ENCODE peak calls at places on chromosomes 4 and X, in ten cellular contexts. S, Y, K, Z, M, G, F, I, O and R are unnamed samples.

GRCh38 chr4:78379991-78380739 is 171.4 kb upstream of the ANXA3 start:
- DNase-seq in S (no peak), Y (peak; percentile 14), K (no peak), Z (no peak), M (no peak), G (no peak), F (no peak), I (no peak), O (no peak), R (no peak)

GRCh38 chrX:26922278-26922677 is 540.9 kb downstream of the PPP4R3C start:
- DNase-seq in S (no peak), Y (no peak), K (no peak), Z (no peak), M (no peak), G (no peak), F (no peak), I (no peak), O (no peak), R (no peak)

GRCh38 chr4:2996437-2996836 is 33.1 kb downstream of the GRK4 start:
- DNase-seq in S (no peak), Y (no peak), K (no peak), Z (no peak), M (no peak), G (no peak), F (no peak), I (no peak), O (no peak), R (no peak)

GRCh38 chr4:61373901-61374611 is 173.9 kb downstream of the ADGRL3 start:
- DNase-seq in S (no peak), Y (no peak), K (no peak), Z (no peak), M (no peak), G (no peak), F (no peak), I (no peak), O (no peak), R (no peak)

GRCh38 chr4:179595671-179596410 is 2153.6 kb upstream of the AGA start:
- DNase-seq in S (no peak), Y (no peak), K (no peak), Z (peak; percentile 50), M (no peak), G (peak; percentile 16), F (peak; percentile 8), I (no peak), O (no peak), R (no peak)

GRCh38 chrX:152876931-152877840 is 20.7 kb upstream of the ZNF185 start:
- DNase-seq in S (no peak), Y (no peak), K (peak; percentile 13), Z (no peak), M (no peak), G (no peak), F (no peak), I (no peak), O (no peak), R (no peak)

GRCh38 chrX:46819136-46819535 is 17.7 kb upstream of the RP2 start:
- DNase-seq in S (no peak), Y (no peak), K (peak; percentile 27), Z (no peak), M (no peak), G (no peak), F (no peak), I (no peak), O (no peak), R (no peak)

GRCh38 chrX:40245411-40246140 is 147.8 kb upstream of the BCOR start:
- DNase-seq in S (no peak), Y (no peak), K (no peak), Z (no peak), M (no peak), G (no peak), F (no peak), I (no peak), O (no peak), R (no peak)

GRCh38 chrX:56289449-56289848 is 57.3 kb downstream of the KLF8 start:
- DNase-seq in S (no peak), Y (no peak), K (no peak), Z (no peak), M (no peak), G (no peak), F (no peak), I (no peak), O (no peak), R (no peak)

GRCh38 chr4:1033840-1034551 is 22.6 kb downstream of the FGFRL1 start:
- DNase-seq in S (no peak), Y (no peak), K (no peak), Z (no peak), M (no peak), G (no peak), F (no peak), I (no peak), O (peak; percentile 81), R (no peak)

GRCh38 chr4:148808416-148808815 is 366.2 kb upstream of the NR3C2 start:
- DNase-seq in S (no peak), Y (no peak), K (no peak), Z (no peak), M (no peak), G (no peak), F (no peak), I (no peak), O (no peak), R (no peak)

GRCh38 chr4:14445882-14446281 is 556.4 kb upstream of the CPEB2 start:
- DNase-seq in S (no peak), Y (no peak), K (no peak), Z (no peak), M (no peak), G (no peak), F (no peak), I (no peak), O (no peak), R (no peak)

GRCh38 chrX:53263597-53264094 is 17.7 kb downstream of the IQSEC2 start:
- DNase-seq in S (no peak), Y (no peak), K (no peak), Z (peak; percentile 78), M (no peak), G (peak; percentile 85), F (peak; percentile 59), I (peak; percentile 38), O (no peak), R (no peak)

GRCh38 chr4:52640808-52641595 is 18.1 kb downstream of the USP46 start:
- DNase-seq in S (no peak), Y (no peak), K (no peak), Z (no peak), M (no peak), G (no peak), F (peak; percentile 53), I (no peak), O (no peak), R (no peak)

GRCh38 chrX:151155234-151155633 is 21.1 kb upstream of the GPR50 start:
- DNase-seq in S (no peak), Y (no peak), K (no peak), Z (no peak), M (no peak), G (no peak), F (no peak), I (no peak), O (no peak), R (no peak)

GRCh38 chrX:38327007-38327774 is at the start of gene RPGR:
- DNase-seq in S (peak; percentile 97), Y (peak; percentile 95), K (peak; percentile 83), Z (peak; percentile 95), M (peak; percentile 73), G (peak; percentile 94), F (peak; percentile 79), I (peak; percentile 92), O (peak; percentile 95), R (peak; percentile 71)
- TF ChIP-seq POLR2A in S (no peak), Y (peak; percentile 66), K (peak; percentile 33), Z (peak; percentile 64), M (peak; percentile 41), G (peak; percentile 70), F (no peak), I (peak; percentile 41), O (peak; percentile 58), R (no peak)

GRCh38 chrX:130111935-130112221 is 1.6 kb upstream of the ELF4 start:
- DNase-seq in S (no peak), Y (no peak), K (no peak), Z (peak; percentile 56), M (no peak), G (no peak), F (no peak), I (no peak), O (no peak), R (no peak)

GRCh38 chrX:130111220-130111934 is 1.1 kb upstream of the ELF4 start:
- DNase-seq in S (no peak), Y (no peak), K (no peak), Z (peak; percentile 46), M (no peak), G (peak; percentile 49), F (no peak), I (no peak), O (no peak), R (no peak)

GRCh38 chrX:130108647-130109428 is 1.5 kb downstream of the ELF4 start:
- DNase-seq in S (no peak), Y (peak; percentile 73), K (peak; percentile 17), Z (peak; percentile 82), M (no peak), G (peak; percentile 66), F (no peak), I (no peak), O (no peak), R (peak; percentile 58)

GRCh38 chrX:130110379-130111219 is at the start of gene ELF4:
- DNase-seq in S (peak; percentile 70), Y (peak; percentile 65), K (no peak), Z (peak; percentile 85), M (peak; percentile 9), G (peak; percentile 82), F (no peak), I (no peak), O (peak; percentile 68), R (peak; percentile 60)

GRCh38 chrX:130109429-130110378 is 593 bp downstream of the ELF4 start:
- DNase-seq in S (peak; percentile 69), Y (no peak), K (no peak), Z (peak; percentile 39), M (no peak), G (peak; percentile 50), F (no peak), I (no peak), O (no peak), R (no peak)
- TF ChIP-seq POLR2A in S (no peak), Y (no peak), K (no peak), Z (no peak), M (peak; percentile 26), G (no peak), F (no peak), I (no peak), O (no peak), R (no peak)

GRCh38 chr4:165378763-165379631 is at the start of gene CPE:
- DNase-seq in S (peak; percentile 82), Y (peak; percentile 77), K (peak; percentile 81), Z (peak; percentile 66), M (no peak), G (no peak), F (peak; percentile 57), I (peak; percentile 83), O (peak; percentile 87), R (peak; percentile 36)
- TF ChIP-seq POLR2A in S (peak; percentile 63), Y (peak; percentile 57), K (peak; percentile 95), Z (no peak), M (peak; percentile 81), G (no peak), F (peak; percentile 35), I (peak; percentile 91), O (peak; percentile 35), R (no peak)

DNA sequence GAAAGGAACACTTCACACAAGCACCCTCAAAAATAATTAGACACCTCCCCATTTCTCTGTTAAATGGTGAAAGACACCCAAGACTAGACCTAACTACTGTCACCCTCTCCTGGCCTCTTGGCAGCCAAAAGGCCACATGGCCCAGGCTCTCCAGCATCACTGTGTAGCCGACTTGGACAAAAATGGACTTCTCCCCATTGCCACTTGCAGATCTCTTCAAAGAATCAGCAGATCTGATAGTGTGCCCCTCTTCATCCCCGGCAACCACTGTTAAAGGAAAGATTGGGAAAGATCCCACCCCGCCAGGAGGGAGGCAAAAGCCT is 2.0 kb downstream of the MID1IP1 start:
- DNase-seq in S (no peak), Y (no peak), K (no peak), Z (no peak), M (no peak), G (no peak), F (no peak), I (no peak), O (no peak), R (no peak)
- TF ChIP-seq POLR2A in S (no peak), Y (no peak), K (no peak), Z (no peak), M (no peak), G (no peak), F (no peak), I (no peak), O (no peak), R (no peak)